ENCODE peak calls at places on chromosome 4, in eight cellular contexts. One of them, this sample, is unnamed.

GRCh38 chr4:98994474-98995182 is 893 bp upstream of the METAP1 start:
- DNase-seq in effector memory CD4-positive, alpha-beta T cell: no peak
- DNase-seq in CD8-positive, alpha-beta memory T cell: no peak
- DNase-seq in CD8-positive, alpha-beta T cell: no peak
- DNase-seq in body of pancreas: no peak
- DNase-seq in heart right ventricle: no peak
- DNase-seq in astrocyte: peak
- DNase-seq in SJCRH30: no peak
- DNase-seq in this sample: no peak

GRCh38 chr4:41853973-41854372 is 81.3 kb upstream of the TMEM33 start:
- DNase-seq in CD8-positive, alpha-beta T cell: no peak
- DNase-seq in body of pancreas: no peak
- DNase-seq in CD8-positive, alpha-beta memory T cell: no peak
- DNase-seq in astrocyte: no peak
- DNase-seq in effector memory CD4-positive, alpha-beta T cell: no peak
- DNase-seq in heart right ventricle: no peak
- DNase-seq in SJCRH30: peak
- DNase-seq in this sample: peak

GRCh38 chr4:40316333-40316781 is 18.8 kb upstream of the CHRNA9 start:
- DNase-seq in body of pancreas: peak
- DNase-seq in heart right ventricle: no peak
- DNase-seq in astrocyte: peak
- DNase-seq in CD8-positive, alpha-beta T cell: peak
- DNase-seq in effector memory CD4-positive, alpha-beta T cell: peak
- DNase-seq in CD8-positive, alpha-beta memory T cell: peak
- DNase-seq in SJCRH30: no peak
- DNase-seq in this sample: peak

GRCh38 chr4:54902976-54903375 is 222.4 kb downstream of the KDR start:
- DNase-seq in effector memory CD4-positive, alpha-beta T cell: no peak
- DNase-seq in CD8-positive, alpha-beta T cell: no peak
- DNase-seq in SJCRH30: no peak
- DNase-seq in CD8-positive, alpha-beta memory T cell: no peak
- DNase-seq in astrocyte: no peak
- DNase-seq in heart right ventricle: no peak
- DNase-seq in body of pancreas: no peak
- DNase-seq in this sample: no peak

GRCh38 chr4:94304365-94304971 is 38.2 kb downstream of the HPGDS start:
- DNase-seq in SJCRH30: peak
- DNase-seq in heart right ventricle: no peak
- DNase-seq in effector memory CD4-positive, alpha-beta T cell: no peak
- DNase-seq in astrocyte: no peak
- DNase-seq in CD8-positive, alpha-beta memory T cell: no peak
- DNase-seq in CD8-positive, alpha-beta T cell: no peak
- DNase-seq in body of pancreas: peak
- DNase-seq in this sample: peak

GRCh38 chr4:101790521-101791188 is at the start of gene BANK1:
- DNase-seq in SJCRH30: no peak
- DNase-seq in CD8-positive, alpha-beta memory T cell: peak
- DNase-seq in heart right ventricle: peak
- DNase-seq in effector memory CD4-positive, alpha-beta T cell: no peak
- DNase-seq in body of pancreas: peak
- DNase-seq in astrocyte: no peak
- DNase-seq in CD8-positive, alpha-beta T cell: peak
- DNase-seq in this sample: peak

GRCh38 chr4:168981942-168982341 is 28.1 kb downstream of the CBR4 start:
- DNase-seq in SJCRH30: no peak
- DNase-seq in effector memory CD4-positive, alpha-beta T cell: no peak
- DNase-seq in astrocyte: no peak
- DNase-seq in body of pancreas: no peak
- DNase-seq in CD8-positive, alpha-beta memory T cell: no peak
- DNase-seq in CD8-positive, alpha-beta T cell: no peak
- DNase-seq in heart right ventricle: no peak
- DNase-seq in this sample: no peak

GRCh38 chr4:77665381-77666069 is 59.9 kb downstream of the CXCL13 start:
- DNase-seq in CD8-positive, alpha-beta memory T cell: no peak
- DNase-seq in astrocyte: no peak
- DNase-seq in SJCRH30: no peak
- DNase-seq in body of pancreas: no peak
- DNase-seq in CD8-positive, alpha-beta T cell: no peak
- DNase-seq in effector memory CD4-positive, alpha-beta T cell: no peak
- DNase-seq in heart right ventricle: no peak
- DNase-seq in this sample: peak

GRCh38 chr4:4989083-4989622 is 30.1 kb downstream of the CYTL1 start:
- DNase-seq in CD8-positive, alpha-beta T cell: no peak
- DNase-seq in heart right ventricle: no peak
- DNase-seq in SJCRH30: no peak
- DNase-seq in effector memory CD4-positive, alpha-beta T cell: no peak
- DNase-seq in CD8-positive, alpha-beta memory T cell: no peak
- DNase-seq in body of pancreas: no peak
- DNase-seq in astrocyte: no peak
- DNase-seq in this sample: no peak

GRCh38 chr4:14269824-14270223 is 642.3 kb upstream of the BOD1L1 start:
- DNase-seq in heart right ventricle: no peak
- DNase-seq in CD8-positive, alpha-beta T cell: no peak
- DNase-seq in astrocyte: no peak
- DNase-seq in SJCRH30: no peak
- DNase-seq in body of pancreas: peak
- DNase-seq in effector memory CD4-positive, alpha-beta T cell: no peak
- DNase-seq in CD8-positive, alpha-beta memory T cell: no peak
- DNase-seq in this sample: no peak

GRCh38 chr4:79338148-79338547 is 12.3 kb upstream of the NAA11 start:
- DNase-seq in heart right ventricle: no peak
- DNase-seq in effector memory CD4-positive, alpha-beta T cell: no peak
- DNase-seq in SJCRH30: no peak
- DNase-seq in astrocyte: no peak
- DNase-seq in body of pancreas: no peak
- DNase-seq in CD8-positive, alpha-beta T cell: no peak
- DNase-seq in CD8-positive, alpha-beta memory T cell: no peak
- DNase-seq in this sample: no peak

GRCh38 chr4:55321707-55322264 is 24.3 kb upstream of the SRD5A3 start:
- DNase-seq in astrocyte: peak
- DNase-seq in SJCRH30: peak
- DNase-seq in effector memory CD4-positive, alpha-beta T cell: no peak
- DNase-seq in CD8-positive, alpha-beta T cell: peak
- DNase-seq in CD8-positive, alpha-beta memory T cell: no peak
- DNase-seq in body of pancreas: peak
- DNase-seq in heart right ventricle: no peak
- DNase-seq in this sample: peak

GRCh38 chr4:1614049-1614448 is 70.1 kb downstream of the FAM53A start:
- DNase-seq in astrocyte: no peak
- DNase-seq in effector memory CD4-positive, alpha-beta T cell: no peak
- DNase-seq in SJCRH30: no peak
- DNase-seq in heart right ventricle: no peak
- DNase-seq in CD8-positive, alpha-beta memory T cell: no peak
- DNase-seq in CD8-positive, alpha-beta T cell: no peak
- DNase-seq in body of pancreas: no peak
- DNase-seq in this sample: no peak

GRCh38 chr4:94416335-94416734 is 35.4 kb upstream of the PDLIM5 start:
- DNase-seq in body of pancreas: no peak
- DNase-seq in heart right ventricle: no peak
- DNase-seq in astrocyte: no peak
- DNase-seq in CD8-positive, alpha-beta T cell: no peak
- DNase-seq in CD8-positive, alpha-beta memory T cell: no peak
- DNase-seq in effector memory CD4-positive, alpha-beta T cell: no peak
- DNase-seq in SJCRH30: no peak
- DNase-seq in this sample: no peak

GRCh38 chr4:52659722-52660261 is 691 bp upstream of the USP46 start:
- DNase-seq in body of pancreas: peak
- DNase-seq in effector memory CD4-positive, alpha-beta T cell: no peak
- DNase-seq in SJCRH30: peak
- DNase-seq in CD8-positive, alpha-beta memory T cell: no peak
- DNase-seq in astrocyte: no peak
- DNase-seq in CD8-positive, alpha-beta T cell: peak
- DNase-seq in heart right ventricle: peak
- DNase-seq in this sample: peak

GRCh38 chr4:184824081-184824775 is 1.5 kb downstream of the ACSL1 start:
- DNase-seq in CD8-positive, alpha-beta memory T cell: no peak
- DNase-seq in heart right ventricle: no peak
- DNase-seq in astrocyte: no peak
- DNase-seq in CD8-positive, alpha-beta T cell: no peak
- DNase-seq in body of pancreas: no peak
- DNase-seq in effector memory CD4-positive, alpha-beta T cell: no peak
- DNase-seq in SJCRH30: no peak
- DNase-seq in this sample: peak

GRCh38 chr4:184822356-184822755 is 3.4 kb downstream of the ACSL1 start:
- DNase-seq in body of pancreas: no peak
- DNase-seq in heart right ventricle: no peak
- DNase-seq in effector memory CD4-positive, alpha-beta T cell: no peak
- DNase-seq in CD8-positive, alpha-beta T cell: no peak
- DNase-seq in CD8-positive, alpha-beta memory T cell: no peak
- DNase-seq in astrocyte: no peak
- DNase-seq in SJCRH30: no peak
- DNase-seq in this sample: no peak

GRCh38 chr4:184826315-184827266 is 823 bp upstream of the ACSL1 start:
- DNase-seq in SJCRH30: no peak
- DNase-seq in astrocyte: no peak
- DNase-seq in CD8-positive, alpha-beta memory T cell: peak
- DNase-seq in CD8-positive, alpha-beta T cell: peak
- DNase-seq in body of pancreas: peak
- DNase-seq in heart right ventricle: peak
- DNase-seq in effector memory CD4-positive, alpha-beta T cell: peak
- DNase-seq in this sample: peak

GRCh38 chr4:184825394-184826314 is at the start of gene ACSL1:
- DNase-seq in effector memory CD4-positive, alpha-beta T cell: peak
- DNase-seq in SJCRH30: peak
- DNase-seq in body of pancreas: peak
- DNase-seq in CD8-positive, alpha-beta T cell: peak
- DNase-seq in CD8-positive, alpha-beta memory T cell: peak
- DNase-seq in heart right ventricle: peak
- DNase-seq in astrocyte: peak
- DNase-seq in this sample: peak

GRCh38 chr4:184824776-184825393 is 883 bp downstream of the ACSL1 start:
- DNase-seq in CD8-positive, alpha-beta memory T cell: no peak
- DNase-seq in heart right ventricle: no peak
- DNase-seq in astrocyte: no peak
- DNase-seq in effector memory CD4-positive, alpha-beta T cell: peak
- DNase-seq in body of pancreas: no peak
- DNase-seq in CD8-positive, alpha-beta T cell: peak
- DNase-seq in SJCRH30: no peak
- DNase-seq in this sample: peak
- H3K27ac ChIP-seq in CD8-positive, alpha-beta memory T cell: no peak
- H3K27ac ChIP-seq in heart right ventricle: peak
- H3K27ac ChIP-seq in astrocyte: no peak
- H3K27ac ChIP-seq in effector memory CD4-positive, alpha-beta T cell: no peak
- H3K27ac ChIP-seq in body of pancreas: peak
- H3K27ac ChIP-seq in CD8-positive, alpha-beta T cell: peak
- H3K27ac ChIP-seq in SJCRH30: no peak
- H3K27ac ChIP-seq in this sample: no peak

GRCh38 chr4:16942491-16942890 is 44.0 kb upstream of the LDB2 start:
- DNase-seq in effector memory CD4-positive, alpha-beta T cell: no peak
- DNase-seq in SJCRH30: no peak
- DNase-seq in heart right ventricle: no peak
- DNase-seq in body of pancreas: no peak
- DNase-seq in astrocyte: no peak
- DNase-seq in CD8-positive, alpha-beta memory T cell: no peak
- DNase-seq in CD8-positive, alpha-beta T cell: no peak
- DNase-seq in this sample: no peak
- H3K27ac ChIP-seq in effector memory CD4-positive, alpha-beta T cell: no peak
- H3K27ac ChIP-seq in SJCRH30: no peak
- H3K27ac ChIP-seq in heart right ventricle: no peak
- H3K27ac ChIP-seq in body of pancreas: no peak
- H3K27ac ChIP-seq in astrocyte: no peak
- H3K27ac ChIP-seq in CD8-positive, alpha-beta memory T cell: no peak
- H3K27ac ChIP-seq in CD8-positive, alpha-beta T cell: no peak
- H3K27ac ChIP-seq in this sample: no peak

GRCh38 chr4:75141162-75141561 is 208.2 kb downstream of the PARM1 start:
- DNase-seq in body of pancreas: no peak
- DNase-seq in effector memory CD4-positive, alpha-beta T cell: no peak
- DNase-seq in CD8-positive, alpha-beta T cell: no peak
- DNase-seq in CD8-positive, alpha-beta memory T cell: no peak
- DNase-seq in heart right ventricle: no peak
- DNase-seq in astrocyte: no peak
- DNase-seq in SJCRH30: peak
- DNase-seq in this sample: peak

GRCh38 chr4:75142377-75142776 is 209.5 kb downstream of the PARM1 start:
- DNase-seq in effector memory CD4-positive, alpha-beta T cell: no peak
- DNase-seq in heart right ventricle: no peak
- DNase-seq in body of pancreas: no peak
- DNase-seq in CD8-positive, alpha-beta T cell: no peak
- DNase-seq in CD8-positive, alpha-beta memory T cell: no peak
- DNase-seq in astrocyte: no peak
- DNase-seq in SJCRH30: no peak
- DNase-seq in this sample: peak

GRCh38 chr4:75144475-75144874 is 211.6 kb downstream of the PARM1 start:
- DNase-seq in SJCRH30: no peak
- DNase-seq in effector memory CD4-positive, alpha-beta T cell: no peak
- DNase-seq in CD8-positive, alpha-beta memory T cell: no peak
- DNase-seq in heart right ventricle: no peak
- DNase-seq in astrocyte: no peak
- DNase-seq in CD8-positive, alpha-beta T cell: no peak
- DNase-seq in body of pancreas: no peak
- DNase-seq in this sample: no peak

GRCh38 chr4:75146223-75146622 is 213.3 kb downstream of the PARM1 start:
- DNase-seq in CD8-positive, alpha-beta memory T cell: no peak
- DNase-seq in astrocyte: no peak
- DNase-seq in heart right ventricle: no peak
- DNase-seq in body of pancreas: no peak
- DNase-seq in CD8-positive, alpha-beta T cell: no peak
- DNase-seq in effector memory CD4-positive, alpha-beta T cell: no peak
- DNase-seq in SJCRH30: no peak
- DNase-seq in this sample: no peak

DNA sequence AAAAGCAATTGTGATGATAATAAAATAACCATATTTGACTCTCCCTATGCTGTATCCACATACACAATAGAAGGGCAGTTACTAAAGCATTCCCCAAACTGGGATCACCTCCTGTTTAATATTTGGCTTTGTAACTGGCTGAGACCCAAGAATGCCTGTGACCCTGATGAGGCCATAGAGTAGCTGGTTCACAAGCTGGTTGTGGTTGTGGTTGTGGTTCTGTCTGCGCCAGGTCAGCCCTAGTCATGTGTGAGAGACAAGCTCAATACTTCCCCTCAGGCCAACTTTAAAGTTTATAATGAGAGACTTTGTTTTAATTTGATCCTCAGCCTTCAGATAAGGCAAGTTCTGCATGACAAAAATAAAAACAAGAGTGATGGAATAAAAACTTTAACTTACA is 209.9 kb downstream of the PARM1 start:
- DNase-seq in effector memory CD4-positive, alpha-beta T cell: no peak
- DNase-seq in heart right ventricle: no peak
- DNase-seq in CD8-positive, alpha-beta T cell: no peak
- DNase-seq in body of pancreas: no peak
- DNase-seq in CD8-positive, alpha-beta memory T cell: no peak
- DNase-seq in astrocyte: no peak
- DNase-seq in SJCRH30: peak
- DNase-seq in this sample: peak
- H3K27ac ChIP-seq in effector memory CD4-positive, alpha-beta T cell: no peak
- H3K27ac ChIP-seq in heart right ventricle: peak
- H3K27ac ChIP-seq in CD8-positive, alpha-beta T cell: no peak
- H3K27ac ChIP-seq in body of pancreas: no peak
- H3K27ac ChIP-seq in CD8-positive, alpha-beta memory T cell: no peak
- H3K27ac ChIP-seq in astrocyte: peak
- H3K27ac ChIP-seq in SJCRH30: no peak
- H3K27ac ChIP-seq in this sample: peak

DNA sequence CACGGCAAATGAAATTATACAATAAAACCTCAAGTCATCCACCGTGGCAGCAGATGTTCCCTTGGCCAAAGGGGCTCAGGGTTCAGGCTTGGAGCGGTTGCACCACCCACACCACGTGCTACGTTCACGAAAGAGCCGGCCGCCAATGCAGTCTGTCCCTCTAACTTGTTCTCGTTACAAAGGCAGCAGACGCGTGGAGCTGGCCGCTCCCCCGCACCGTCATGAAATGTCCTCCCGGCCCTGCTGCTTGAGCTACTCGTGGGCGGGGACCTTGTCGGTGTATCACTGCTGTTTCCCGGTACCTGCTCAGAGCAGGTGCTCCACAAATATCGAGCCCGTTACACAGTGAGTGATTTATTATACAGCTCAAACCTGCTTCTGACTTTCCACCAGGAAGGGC is 36.4 kb upstream of the MAN2B2 start:
- DNase-seq in CD8-positive, alpha-beta memory T cell: no peak
- DNase-seq in CD8-positive, alpha-beta T cell: no peak
- DNase-seq in body of pancreas: peak
- DNase-seq in heart right ventricle: no peak
- DNase-seq in astrocyte: no peak
- DNase-seq in effector memory CD4-positive, alpha-beta T cell: no peak
- DNase-seq in SJCRH30: no peak
- DNase-seq in this sample: no peak
- H3K27ac ChIP-seq in CD8-positive, alpha-beta memory T cell: no peak
- H3K27ac ChIP-seq in CD8-positive, alpha-beta T cell: no peak
- H3K27ac ChIP-seq in body of pancreas: no peak
- H3K27ac ChIP-seq in heart right ventricle: no peak
- H3K27ac ChIP-seq in astrocyte: no peak
- H3K27ac ChIP-seq in effector memory CD4-positive, alpha-beta T cell: no peak
- H3K27ac ChIP-seq in SJCRH30: no peak
- H3K27ac ChIP-seq in this sample: no peak